ENCODE peak calls at places on chromosomes 5 and 9, in four cellular contexts. Q is H9, F is IMR-90, I is H1. T is an unnamed sample.
A peak's percentile ranks its signal among the peaks of the same experiment; 100 is the strongest.

GRCh38 chr9:83964973-83965349 is 15.1 kb downstream of the HNRNPK start:
- DNase-seq in Q (no peak), F (peak; percentile 41), I (no peak), T (no peak)

GRCh38 chr9:137182836-137183235 is 5.5 kb downstream of the ANAPC2 start:
- DNase-seq in Q (no peak), F (no peak), I (no peak), T (no peak)

GRCh38 chr9:27352457-27353188 is 55.7 kb upstream of the EQTN start:
- DNase-seq in Q (no peak), F (no peak), I (no peak), T (no peak)

GRCh38 chr9:92115977-92116285 is 718 bp upstream of the SPTLC1 start:
- DNase-seq in Q (no peak), F (no peak), I (no peak), T (no peak)

GRCh38 chr5:158777647-158778368 is 321.9 kb downstream of the EBF1 start:
- DNase-seq in Q (no peak), F (no peak), I (no peak), T (no peak)

GRCh38 chr5:132838516-132839282 is 8.3 kb upstream of the SHROOM1 start:
- DNase-seq in Q (no peak), F (no peak), I (no peak), T (no peak)

GRCh38 chr5:152116926-152117325 is 192.3 kb upstream of the GLRA1 start:
- DNase-seq in Q (no peak), F (no peak), I (no peak), T (no peak)

GRCh38 chr5:912356-913091 is 19.8 kb downstream of the TRIP13 start:
- DNase-seq in Q (no peak), F (peak; percentile 96), I (no peak), T (peak; percentile 70)

GRCh38 chr5:130198927-130199326 is 294.7 kb downstream of the CHSY3 start:
- DNase-seq in Q (peak; percentile 57), F (no peak), I (peak; percentile 9), T (peak; percentile 79)

GRCh38 chr5:172798422-172799215 is 27.6 kb upstream of the DUSP1 start:
- DNase-seq in Q (no peak), F (peak; percentile 94), I (no peak), T (no peak)

GRCh38 chr9:79254900-79255651 is 316.7 kb upstream of the TLE4 start:
- DNase-seq in Q (peak; percentile 44), F (peak; percentile 70), I (no peak), T (peak; percentile 59)

GRCh38 chr9:118023649-118024048 is 319.4 kb downstream of the TLR4 start:
- DNase-seq in Q (no peak), F (no peak), I (no peak), T (no peak)

GRCh38 chr9:129225815-129226214 is 47.8 kb upstream of the IER5L start:
- DNase-seq in Q (peak; percentile 87), F (peak; percentile 73), I (no peak), T (peak; percentile 94)

GRCh38 chr9:137029058-137029922 is 1.3 kb upstream of the ABCA2 start:
- DNase-seq in Q (peak; percentile 85), F (peak; percentile 36), I (no peak), T (peak; percentile 67)

GRCh38 chr5:159469496-159470370 is 139.4 kb upstream of the IL12B start:
- DNase-seq in Q (no peak), F (no peak), I (no peak), T (no peak)

GRCh38 chr9:5719546-5719945 is 90.6 kb downstream of the RIC1 start:
- DNase-seq in Q (no peak), F (peak; percentile 18), I (no peak), T (no peak)

GRCh38 chr5:130316971-130317421 is 412.7 kb downstream of the CHSY3 start:
- DNase-seq in Q (no peak), F (no peak), I (no peak), T (peak; percentile 50)

GRCh38 chr9:103407260-103407659 is 412.1 kb downstream of the CYLC2 start:
- DNase-seq in Q (no peak), F (no peak), I (no peak), T (no peak)

GRCh38 chr5:95870105-95870672 is 47.7 kb upstream of the GLRX start:
- DNase-seq in Q (no peak), F (peak; percentile 87), I (no peak), T (no peak)

GRCh38 chr5:132434391-132434790 is 56.2 kb downstream of the IRF1 start:
- DNase-seq in Q (no peak), F (peak; percentile 61), I (no peak), T (no peak)

GRCh38 chr9:27430754-27431540 is 93.1 kb upstream of the IFNK start:
- DNase-seq in Q (no peak), F (no peak), I (no peak), T (peak; percentile 60)

GRCh38 chr5:95892784-95893354 is 68.8 kb downstream of the ELL2 start:
- DNase-seq in Q (peak; percentile 40), F (no peak), I (no peak), T (peak; percentile 67)

GRCh38 chr5:9411142-9411541 is 134.7 kb downstream of the SEMA5A start:
- DNase-seq in Q (no peak), F (no peak), I (no peak), T (no peak)

GRCh38 chr5:93831449-93831848 is 90.0 kb upstream of the POU5F2 start:
- DNase-seq in Q (no peak), F (peak; percentile 94), I (no peak), T (no peak)

GRCh38 chr5:142364251-142365145 is 39.7 kb upstream of the SPRY4 start:
- DNase-seq in Q (peak; percentile 58), F (no peak), I (no peak), T (peak; percentile 53)

GRCh38 chr9:2616726-2617377 is 4.7 kb upstream of the VLDLR start:
- DNase-seq in Q (no peak), F (no peak), I (no peak), T (no peak)

GRCh38 chr9:2618289-2618688 is 3.3 kb upstream of the VLDLR start:
- DNase-seq in Q (no peak), F (no peak), I (no peak), T (no peak)

GRCh38 chr9:2610985-2611384 is 10.6 kb upstream of the VLDLR start:
- DNase-seq in Q (no peak), F (peak; percentile 41), I (no peak), T (peak; percentile 91)

GRCh38 chr9:2615532-2615931 is 6.1 kb upstream of the VLDLR start:
- DNase-seq in Q (no peak), F (no peak), I (no peak), T (no peak)

DNA sequence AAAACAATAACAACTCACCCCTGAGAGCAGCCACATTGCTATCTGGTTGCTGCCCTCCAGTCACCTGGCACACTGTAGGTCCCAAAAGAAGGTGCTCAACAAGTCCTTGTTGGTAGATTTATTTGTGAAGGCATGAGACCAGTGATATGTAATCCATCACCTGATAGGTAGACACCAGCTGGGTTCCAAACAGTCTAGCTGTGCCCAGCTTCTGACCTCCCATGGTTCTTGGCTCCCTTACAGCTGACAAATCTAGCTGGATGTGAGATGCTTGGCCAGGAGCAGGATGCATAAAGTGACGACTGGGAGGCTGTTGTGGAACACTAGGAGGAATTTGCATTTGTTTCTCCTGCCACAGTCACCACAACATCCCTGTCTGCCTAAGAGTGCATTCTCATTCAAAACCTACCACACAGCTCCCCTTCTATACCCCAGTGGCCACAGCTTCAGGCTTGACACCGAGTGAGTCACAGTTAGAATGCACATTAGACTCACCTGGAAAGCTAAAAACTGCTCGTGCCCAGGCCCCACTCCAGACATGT is 7.8 kb upstream of the VLDLR start:
- DNase-seq in Q (peak; percentile 66), F (no peak), I (no peak), T (peak; percentile 74)
- H3K56ac ChIP-seq in Q (no peak overlapping the region), F (no peak overlapping the region), I (no peak overlapping the region), T (no peak overlapping the region)

DNA sequence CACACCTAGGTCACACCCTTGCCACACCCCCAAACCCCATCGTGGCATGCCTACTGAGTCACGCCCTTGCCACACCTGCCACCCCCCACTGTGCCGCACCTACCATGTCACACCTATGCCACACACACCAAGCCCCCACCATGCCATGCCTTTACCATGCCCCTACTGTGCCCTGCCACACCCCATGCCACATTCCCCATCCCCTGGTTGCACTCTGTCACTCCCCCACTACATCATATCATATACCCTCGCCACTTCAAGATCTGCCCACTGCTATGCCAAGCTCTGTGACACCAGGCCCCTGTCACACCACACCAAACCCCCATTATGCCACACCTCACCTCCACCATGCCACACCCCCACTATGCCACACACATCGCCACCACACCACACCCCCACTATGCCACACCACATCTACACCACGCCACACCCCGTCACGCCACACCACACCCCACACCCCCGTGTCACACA is 101.2 kb downstream of the OLFM1 start:
- DNase-seq in Q (no peak), F (no peak), I (no peak), T (no peak)
- H3K56ac ChIP-seq in Q (no peak overlapping the region), F (no peak overlapping the region), I (no peak overlapping the region), T (no peak overlapping the region)

GRCh38 chr5:34708777-34709176 is 52.6 kb downstream of the RAI14 start:
- DNase-seq in Q (no peak), F (no peak), I (no peak), T (no peak)

GRCh38 chr5:34703767-34704324 is 47.7 kb downstream of the RAI14 start:
- DNase-seq in Q (peak; percentile 65), F (no peak), I (no peak), T (peak; percentile 45)

GRCh38 chr5:34709861-34710673 is 53.9 kb downstream of the RAI14 start:
- DNase-seq in Q (no peak), F (peak; percentile 95), I (no peak), T (peak; percentile 50)

GRCh38 chr5:34706084-34706483 is 50.0 kb downstream of the RAI14 start:
- DNase-seq in Q (no peak), F (no peak), I (no peak), T (no peak)

DNA sequence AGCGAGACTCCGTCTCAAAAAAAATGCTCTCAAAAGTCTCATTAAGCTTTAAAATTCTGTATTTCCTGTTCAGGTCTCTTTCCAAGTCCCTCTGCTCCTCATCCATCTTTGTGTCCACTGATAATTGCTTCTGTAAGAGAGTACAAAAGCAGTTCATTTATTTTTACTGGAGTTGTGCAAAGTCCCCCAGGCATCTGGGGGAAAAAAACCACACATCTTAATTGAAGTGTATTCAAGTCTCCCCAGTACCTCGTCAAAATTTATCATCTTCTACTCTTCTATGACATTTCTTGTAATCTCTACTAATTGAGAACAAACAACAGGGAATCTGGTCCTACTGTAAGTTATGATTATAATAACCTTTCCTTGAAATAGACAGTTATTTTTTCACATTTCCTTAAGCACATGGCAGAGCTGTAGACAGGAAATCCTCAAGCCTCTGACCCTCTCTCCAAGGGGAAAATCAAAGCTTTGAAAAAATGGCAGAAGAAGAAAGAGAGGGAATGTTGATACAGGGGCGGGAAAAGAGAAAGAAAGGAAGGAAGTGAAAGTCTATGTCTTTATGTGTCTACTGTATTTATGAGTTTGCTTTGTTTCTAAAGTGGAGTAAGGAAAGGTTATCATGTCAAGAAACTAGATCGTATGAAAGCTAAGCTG is 51.5 kb downstream of the RAI14 start:
- DNase-seq in Q (no peak), F (no peak), I (no peak), T (no peak)
- H3K56ac ChIP-seq in Q (no peak overlapping the region), F (no peak overlapping the region), I (no peak overlapping the region), T (no peak overlapping the region)

DNA sequence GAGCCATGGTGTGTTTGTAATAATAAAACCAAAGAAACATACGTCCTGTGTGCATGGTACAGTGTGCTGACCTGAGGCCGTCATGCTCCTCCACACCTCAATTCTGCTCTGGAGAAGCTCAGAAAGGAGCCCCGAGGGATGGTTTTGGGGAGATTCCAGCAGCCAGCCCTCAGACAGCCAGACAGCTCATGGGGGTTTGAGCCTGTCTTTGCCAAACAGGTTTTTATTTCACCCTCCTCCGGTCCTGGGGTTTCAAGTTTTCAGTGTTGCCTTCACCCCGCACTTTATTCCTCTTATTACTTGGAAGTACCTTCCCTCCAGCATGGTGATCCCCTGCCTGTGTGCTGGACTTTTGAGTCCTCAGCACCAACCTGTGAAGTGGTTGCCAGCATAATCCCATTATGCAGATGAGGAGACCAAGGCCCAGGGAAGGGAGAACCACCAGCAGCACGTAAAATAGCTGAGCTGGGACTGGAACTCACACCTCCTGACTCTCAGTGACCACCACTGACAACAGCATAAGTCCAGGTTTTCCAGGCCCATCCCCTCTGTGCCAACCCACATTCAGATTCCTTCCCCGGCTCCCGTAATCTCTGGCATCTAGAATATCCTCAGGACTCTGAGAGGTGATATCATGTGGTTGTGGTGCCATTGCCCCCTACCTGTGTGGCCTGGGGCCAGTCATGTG is 35.1 kb downstream of the TGFBI start:
- DNase-seq in Q (peak; percentile 14), F (no peak), I (no peak), T (peak; percentile 53)
- H3K56ac ChIP-seq in Q (no peak overlapping the region), F (no peak overlapping the region), I (no peak overlapping the region), T (no peak overlapping the region)